ENCODE peak calls at places on chromosome 19, in nine cellular contexts. R is lower leg skin, W is left ventricle myocardium inferior, K is aorta, B is Caco-2, E is A549, H is IMR-90, Q is heart left ventricle, S is HFF-Myc. D is an unnamed sample.

GRCh38 chr19:7871530-7872305 is 2.5 kb downstream of the PRR36 start:
- DNase-seq in R (peak; percentile 90), W (peak; percentile 84), K (peak; percentile 94), B (peak; percentile 95), E (peak; percentile 60), H (peak; percentile 85), Q (peak; percentile 89), S (peak; percentile 59), D (peak; percentile 87)

GRCh38 chr19:6287269-6287885 is 7.6 kb upstream of the MLLT1 start:
- DNase-seq in R (no peak), W (no peak), K (no peak), B (no peak), E (no peak), H (no peak), Q (no peak), S (no peak), D (no peak)

GRCh38 chr19:56309511-56310185 is 5.0 kb downstream of the ZSCAN5A start:
- DNase-seq in R (no peak), W (peak; percentile 41), K (peak; percentile 87), B (peak; percentile 49), E (no peak), H (peak; percentile 4), Q (peak; percentile 74), S (no peak), D (no peak)

GRCh38 chr19:3146677-3147100 is 10.9 kb downstream of the GNA15 start:
- DNase-seq in R (no peak), W (no peak), K (peak; percentile 85), B (no peak), E (no peak), H (no peak), Q (peak; percentile 81), S (no peak), D (no peak)

GRCh38 chr19:50515168-50515561 is 1.5 kb upstream of the ASPDH start:
- DNase-seq in R (no peak), W (no peak), K (peak; percentile 72), B (no peak), E (no peak), H (no peak), Q (peak; percentile 42), S (no peak), D (no peak)

GRCh38 chr19:56740478-56740877 is 68.9 kb upstream of the ZNF835 start:
- DNase-seq in R (no peak), W (no peak), K (no peak), B (no peak), E (no peak), H (no peak), Q (no peak), S (no peak), D (no peak)

GRCh38 chr19:556611-557382 is 12.9 kb downstream of the GZMM start:
- DNase-seq in R (no peak), W (no peak), K (peak; percentile 79), B (no peak), E (no peak), H (no peak), Q (peak; percentile 55), S (no peak), D (no peak)

GRCh38 chr19:43723588-43723987 is 7.7 kb downstream of the IRGC start:
- DNase-seq in R (no peak), W (no peak), K (no peak), B (no peak), E (no peak), H (no peak), Q (no peak), S (no peak), D (peak; percentile 13)

GRCh38 chr19:5298502-5298901 is 42.1 kb downstream of the PTPRS start:
- DNase-seq in R (peak; percentile 74), W (no peak), K (no peak), B (no peak), E (no peak), H (no peak), Q (no peak), S (no peak), D (peak; percentile 49)

GRCh38 chr19:33396701-33397535 is 23.4 kb downstream of the CEBPG start:
- DNase-seq in R (no peak), W (peak; percentile 24), K (peak; percentile 73), B (peak; percentile 27), E (no peak), H (no peak), Q (peak; percentile 62), S (no peak), D (no peak)

GRCh38 chr19:8340341-8341096 is 2.5 kb downstream of the KANK3 start:
- DNase-seq in R (no peak), W (peak; percentile 76), K (no peak), B (peak; percentile 41), E (no peak), H (no peak), Q (peak; percentile 86), S (no peak), D (no peak)

GRCh38 chr19:2046046-2046907 is 4.8 kb downstream of the MKNK2 start:
- DNase-seq in R (no peak), W (no peak), K (peak; percentile 77), B (no peak), E (no peak), H (no peak), Q (no peak), S (no peak), D (no peak)

GRCh38 chr19:55244004-55244680 is 14.7 kb downstream of the PPP6R1 start:
- DNase-seq in R (no peak), W (no peak), K (no peak), B (no peak), E (no peak), H (no peak), Q (no peak), S (no peak), D (no peak)

GRCh38 chr19:23273022-23273593 is 22.9 kb upstream of the ZNF724 start:
- DNase-seq in R (no peak), W (no peak), K (no peak), B (no peak), E (no peak), H (no peak), Q (no peak), S (no peak), D (no peak)

GRCh38 chr19:54430306-54431254 is 15.3 kb downstream of the TTYH1 start:
- DNase-seq in R (no peak), W (peak; percentile 47), K (peak; percentile 68), B (peak; percentile 77), E (no peak), H (no peak), Q (peak; percentile 83), S (no peak), D (no peak)

GRCh38 chr19:18514800-18515682 is 6.8 kb downstream of the ELL start:
- DNase-seq in R (peak; percentile 47), W (peak; percentile 51), K (peak; percentile 86), B (peak; percentile 91), E (no peak), H (peak; percentile 67), Q (no peak), S (no peak), D (peak; percentile 53)

GRCh38 chr19:3857449-3858003 is 11.3 kb downstream of the ZFR2 start:
- DNase-seq in R (no peak), W (no peak), K (no peak), B (no peak), E (no peak), H (no peak), Q (no peak), S (no peak), D (no peak)

GRCh38 chr19:2053601-2054389 is 2.8 kb upstream of the MKNK2 start:
- DNase-seq in R (no peak), W (peak; percentile 86), K (no peak), B (no peak), E (no peak), H (peak; percentile 23), Q (peak; percentile 86), S (no peak), D (no peak)

GRCh38 chr19:42283248-42284065 is 14.4 kb downstream of the CIC start:
- DNase-seq in R (peak; percentile 93), W (peak; percentile 98), K (peak; percentile 98), B (peak; percentile 95), E (peak; percentile 99), H (peak; percentile 87), Q (peak; percentile 98), S (no peak), D (peak; percentile 93)

GRCh38 chr19:42282036-42282762 is 13.1 kb downstream of the CIC start:
- DNase-seq in R (no peak), W (no peak), K (no peak), B (peak; percentile 32), E (peak; percentile 43), H (peak; percentile 34), Q (no peak), S (no peak), D (no peak)

GRCh38 chr19:42281175-42282035 is 12.4 kb downstream of the CIC start:
- DNase-seq in R (peak; percentile 84), W (peak; percentile 69), K (peak; percentile 90), B (peak; percentile 61), E (peak; percentile 66), H (peak; percentile 41), Q (no peak), S (no peak), D (peak; percentile 59)

GRCh38 chr19:42284066-42284501 is 15.0 kb downstream of the CIC start:
- DNase-seq in R (peak; percentile 63), W (peak; percentile 84), K (peak; percentile 92), B (peak; percentile 85), E (peak; percentile 87), H (peak; percentile 71), Q (peak; percentile 91), S (no peak), D (no peak)

GRCh38 chr19:42282810-42283247 is 13.8 kb downstream of the CIC start:
- DNase-seq in R (no peak), W (no peak), K (no peak), B (peak; percentile 34), E (no peak), H (no peak), Q (no peak), S (no peak), D (no peak)
- H3K4me3 ChIP-seq in R (no peak overlapping the region), W (peak overlapping the region; percentile 74), K (no peak overlapping the region), B (peak overlapping the region; percentile 79), E (peak overlapping the region; percentile 76), H (no peak overlapping the region), Q (no peak overlapping the region), S (peak overlapping the region; percentile 38), D (no peak overlapping the region)

DNA sequence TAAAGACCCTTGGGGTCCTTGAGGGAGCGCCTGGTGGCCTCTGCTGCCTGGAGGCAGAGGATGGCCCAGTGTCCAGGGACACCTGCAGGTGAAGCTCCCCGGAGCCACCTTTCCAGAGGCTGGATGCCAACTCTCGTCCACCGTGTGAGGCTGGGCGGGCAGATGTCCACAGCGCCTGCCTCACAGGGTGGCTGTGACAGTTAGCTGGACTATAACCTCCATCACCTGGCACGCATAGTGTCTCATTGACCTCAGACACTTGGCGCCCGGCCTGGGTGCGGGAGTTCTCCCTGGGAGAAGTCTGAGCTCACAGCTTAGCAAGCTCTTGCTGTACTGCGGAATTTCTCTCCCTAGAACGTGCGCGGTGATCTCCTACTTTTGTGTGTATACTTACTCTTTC is 9.8 kb downstream of the BICRA start:
- DNase-seq in R (no peak), W (peak; percentile 83), K (no peak), B (no peak), E (no peak), H (peak; percentile 43), Q (peak; percentile 85), S (no peak), D (no peak)
- H3K4me3 ChIP-seq in R (no peak overlapping the region), W (peak overlapping the region; percentile 12), K (no peak overlapping the region), B (no peak overlapping the region), E (no peak overlapping the region), H (no peak overlapping the region), Q (no peak overlapping the region), S (no peak overlapping the region), D (no peak overlapping the region)

GRCh38 chr19:35544110-35544802 is 1.2 kb upstream of the TMEM147 start:
- DNase-seq in R (no peak), W (no peak), K (no peak), B (no peak), E (no peak), H (no peak), Q (no peak), S (no peak), D (no peak)
- H3K4me3 ChIP-seq in R (no peak overlapping the region), W (peak overlapping the region; percentile 84), K (no peak overlapping the region), B (peak overlapping the region; percentile 90), E (peak overlapping the region; percentile 86), H (peak overlapping the region; percentile 91), Q (peak overlapping the region; percentile 66), S (peak overlapping the region; percentile 96), D (peak overlapping the region; percentile 72)

GRCh38 chr19:45640849-45641273 is 1.7 kb upstream of the EML2 start:
- DNase-seq in R (peak; percentile 32), W (no peak), K (no peak), B (no peak), E (no peak), H (no peak), Q (no peak), S (no peak), D (peak; percentile 67)
- H3K4me3 ChIP-seq in R (no peak overlapping the region), W (peak overlapping the region; percentile 67), K (no peak overlapping the region), B (no peak overlapping the region), E (peak overlapping the region; percentile 13), H (no peak overlapping the region), Q (no peak overlapping the region), S (peak overlapping the region; percentile 46), D (no peak overlapping the region)